ENCODE peak calls at places on chromosomes 11 and 22, in five cellular contexts. U is trophoblast cell, G is iPS DF 19.7, N is NCI-H2107, Y is HTR-8/SVneo. W is an unnamed sample.

GRCh38 chr11:76744186-76745058 is 38.7 kb upstream of the TSKU start:
- DNase-seq in U (no peak), G (no peak), N (no peak), Y (no peak), W (no peak)

GRCh38 chr11:32109138-32109537 is 18.3 kb downstream of the RCN1 start:
- DNase-seq in U (no peak), G (no peak), N (no peak), Y (peak; percentile 21), W (no peak)

GRCh38 chr11:71064183-71064582 is 188.2 kb downstream of the SHANK2 start:
- DNase-seq in U (no peak), G (no peak), N (no peak), Y (no peak), W (no peak)

GRCh38 chr11:102832612-102833011 is 10.8 kb downstream of the MMP3 start:
- DNase-seq in U (no peak), G (no peak), N (no peak), Y (no peak), W (no peak)

GRCh38 chr11:25159341-25159740 is 662.5 kb downstream of the LUZP2 start:
- DNase-seq in U (no peak), G (no peak), N (no peak), Y (no peak), W (no peak)

GRCh38 chr11:20474951-20475517 is 87.5 kb downstream of the PRMT3 start:
- DNase-seq in U (no peak), G (no peak), N (no peak), Y (no peak), W (no peak)

GRCh38 chr11:11416917-11417316 is 63.9 kb upstream of the CSNK2A3 start:
- DNase-seq in U (peak; percentile 42), G (no peak), N (no peak), Y (peak; percentile 15), W (peak; percentile 55)

GRCh38 chr22:38177926-38178604 is 3.6 kb downstream of the PLA2G6 start:
- DNase-seq in U (peak; percentile 73), G (no peak), N (no peak), Y (peak; percentile 70), W (peak; percentile 78)

GRCh38 chr22:27433585-27434190 is 367.9 kb downstream of the MN1 start:
- DNase-seq in U (peak; percentile 12), G (no peak), N (no peak), Y (no peak), W (no peak)

GRCh38 chr22:32281092-32281491 is 25.9 kb upstream of the SLC5A4 start:
- DNase-seq in U (no peak), G (no peak), N (no peak), Y (no peak), W (peak; percentile 68)

GRCh38 chr22:48758021-48758561 is 1069.6 kb downstream of the BRD1 start:
- DNase-seq in U (no peak), G (no peak), N (no peak), Y (no peak), W (no peak)

GRCh38 chr11:114359342-114359741 is 41.0 kb downstream of the C11orf71 start:
- DNase-seq in U (no peak), G (no peak), N (no peak), Y (no peak), W (no peak)

GRCh38 chr22:22927196-22927887 is 39.7 kb downstream of the IGLL5 start:
- DNase-seq in U (no peak), G (no peak), N (no peak), Y (no peak), W (no peak)

GRCh38 chr22:33674357-33674756 is 245.9 kb downstream of the LARGE1 start:
- DNase-seq in U (no peak), G (no peak), N (no peak), Y (no peak), W (no peak)

GRCh38 chr11:79160786-79161403 is 279.9 kb downstream of the TENM4 start:
- DNase-seq in U (no peak), G (no peak), N (no peak), Y (no peak), W (peak; percentile 61)

GRCh38 chr11:2807801-2808241 is 77.8 kb downstream of the CDKN1C start:
- DNase-seq in U (no peak), G (no peak), N (no peak), Y (no peak), W (no peak)

GRCh38 chr22:48495751-48496080 is 1332.0 kb downstream of the BRD1 start:
- DNase-seq in U (no peak), G (no peak), N (no peak), Y (no peak), W (no peak)

GRCh38 chr11:125379565-125380343 is 116.3 kb downstream of the FEZ1 start:
- DNase-seq in U (no peak), G (no peak), N (no peak), Y (no peak), W (no peak)

GRCh38 chr11:110989734-110990133 is 255.8 kb upstream of the POU2AF2 start:
- DNase-seq in U (peak; percentile 46), G (no peak), N (no peak), Y (no peak), W (no peak)

GRCh38 chr11:107293677-107294344 is 163.8 kb downstream of the CWF19L2 start:
- DNase-seq in U (no peak), G (no peak), N (no peak), Y (no peak), W (no peak)

GRCh38 chr11:116696381-116696941 is 76.3 kb downstream of the BUD13 start:
- DNase-seq in U (peak; percentile 17), G (no peak), N (no peak), Y (peak; percentile 31), W (no peak)

GRCh38 chr11:27387362-27387761 is 24.3 kb upstream of the CCDC34 start:
- DNase-seq in U (no peak), G (no peak), N (no peak), Y (no peak), W (no peak)

GRCh38 chr11:77085652-77086051 is 17.0 kb upstream of the OMP start:
- DNase-seq in U (no peak), G (no peak), N (no peak), Y (no peak), W (no peak)

GRCh38 chr11:122786896-122787295 is 51.4 kb upstream of the CRTAM start:
- DNase-seq in U (no peak), G (no peak), N (no peak), Y (no peak), W (no peak)

GRCh38 chr22:40578171-40578570 is 58.3 kb downstream of the MRTFA start:
- DNase-seq in U (no peak), G (no peak), N (no peak), Y (no peak), W (no peak)

GRCh38 chr11:100639140-100639539 is 47.9 kb upstream of the ARHGAP42 start:
- DNase-seq in U (no peak), G (no peak), N (no peak), Y (no peak), W (no peak)

GRCh38 chr11:68446046-68446725 is 14.4 kb upstream of the PPP6R3 start:
- DNase-seq in U (no peak), G (no peak), N (no peak), Y (no peak), W (no peak)

GRCh38 chr22:35808377-35808776 is 90.7 kb downstream of the APOL5 start:
- DNase-seq in U (no peak), G (no peak), N (no peak), Y (no peak), W (no peak)

GRCh38 chr22:36377022-36377631 is 10.6 kb downstream of the MYH9 start:
- DNase-seq in U (no peak), G (no peak), N (no peak), Y (no peak), W (no peak)

GRCh38 chr11:64605248-64605560 is 14.2 kb downstream of the SLC22A12 start:
- DNase-seq in U (no peak), G (no peak), N (no peak), Y (no peak), W (no peak)

GRCh38 chr11:98495601-98496000 is 525.1 kb upstream of the CNTN5 start:
- DNase-seq in U (no peak), G (no peak), N (no peak), Y (no peak), W (no peak)

GRCh38 chr22:23681026-23681809 is 9.6 kb upstream of the RGL4 start:
- DNase-seq in U (no peak), G (no peak), N (no peak), Y (no peak), W (no peak)